ENCODE peak calls at places on chromosomes 3 and 15, in five cellular contexts. J is Right ventricle myocardium superior; S is IMR-90; H is stimulated activated CD8-positive, alpha-beta memory T cell treated with anti-CD3 and anti-CD28 coated beads, Interleukin-7, amount 100 ng/mL, for 4 hours; V is HFF-Myc. P is an unnamed sample.

GRCh38 chr3:161409069-161409468 is 37.8 kb upstream of the SPTSSB start:
- DNase-seq in J (no peak), S (peak), H (peak), V (peak), P (no peak)

GRCh38 chr15:41919201-41919820 is 25.5 kb upstream of the SPTBN5 start:
- DNase-seq in J (no peak), S (no peak), H (no peak), V (no peak), P (no peak)

GRCh38 chr3:190458040-190458439 is 8.3 kb upstream of the TMEM207 start:
- DNase-seq in J (no peak), S (no peak), H (no peak), V (no peak), P (no peak)

GRCh38 chr3:9183011-9183410 is 66.4 kb downstream of the SRGAP3 start:
- DNase-seq in J (no peak), S (no peak), H (no peak), V (no peak), P (no peak)

GRCh38 chr3:8593022-8593817 is 51.4 kb downstream of the SSUH2 start:
- DNase-seq in J (peak), S (peak), H (no peak), V (no peak), P (no peak)

GRCh38 chr15:83516935-83517334 is 69.8 kb downstream of the SH3GL3 start:
- DNase-seq in J (no peak), S (peak), H (no peak), V (no peak), P (no peak)

GRCh38 chr15:28955686-28956421 is 70.1 kb downstream of the APBA2 start:
- DNase-seq in J (no peak), S (peak), H (no peak), V (peak), P (no peak)

GRCh38 chr3:141452045-141452444 is 34.8 kb upstream of the RASA2 start:
- DNase-seq in J (no peak), S (peak), H (no peak), V (no peak), P (no peak)

GRCh38 chr15:83899670-83900069 is 245.7 kb downstream of the ADAMTSL3 start:
- DNase-seq in J (no peak), S (no peak), H (no peak), V (no peak), P (no peak)

GRCh38 chr15:70538278-70538677 is 225.1 kb downstream of the UACA start:
- DNase-seq in J (no peak), S (no peak), H (no peak), V (no peak), P (no peak)

GRCh38 chr3:141303481-141304223 is 64.7 kb upstream of the ZBTB38 start:
- DNase-seq in J (no peak), S (peak), H (peak), V (peak), P (peak)

GRCh38 chr3:25895443-25895842 is 105.6 kb downstream of the OXSM start:
- DNase-seq in J (no peak), S (peak), H (no peak), V (no peak), P (no peak)

GRCh38 chr15:92197761-92198160 is 195.9 kb upstream of the ST8SIA2 start:
- DNase-seq in J (no peak), S (no peak), H (no peak), V (no peak), P (peak)

GRCh38 chr15:73956276-73957086 is 30.2 kb downstream of the LOXL1 start:
- DNase-seq in J (no peak), S (peak), H (no peak), V (peak), P (no peak)

GRCh38 chr15:83078712-83079111 is 11.7 kb upstream of the BTBD1 start:
- DNase-seq in J (no peak), S (no peak), H (no peak), V (no peak), P (no peak)

GRCh38 chr3:194040501-194041273 is 95.3 kb upstream of the HES1 start:
- DNase-seq in J (no peak), S (no peak), H (no peak), V (no peak), P (no peak)

GRCh38 chr15:41620536-41621199 is 39.5 kb upstream of the MGA start:
- DNase-seq in J (no peak), S (no peak), H (no peak), V (no peak), P (no peak)

GRCh38 chr3:144178607-144179006 is 207.0 kb downstream of the DIPK2A start:
- DNase-seq in J (no peak), S (no peak), H (no peak), V (no peak), P (no peak)